ENCODE peak calls at places on chromosome 1, in five cellular contexts. P, F, T, S and Z are unnamed samples.

GRCh38 chr1:225460737-225461532 is 33.1 kb upstream of the LBR start:
- DNase-seq in F (no peak), S (no peak), T (no peak), P (no peak), Z (peak; percentile 54)

GRCh38 chr1:167439301-167439988 is 78.9 kb downstream of the CD247 start:
- DNase-seq in P (peak; percentile 44), F (peak; percentile 51), S (no peak), T (peak; percentile 81), Z (peak; percentile 82)

GRCh38 chr1:43454270-43455011 is 710 bp upstream of the HYI start:
- DNase-seq in F (peak; percentile 86), T (peak; percentile 96), P (peak; percentile 84), S (peak; percentile 76), Z (peak; percentile 87)

GRCh38 chr1:16017461-16018303 is at the start of gene HSPB7:
- DNase-seq in S (no peak), T (peak; percentile 74), P (peak; percentile 62), F (no peak), Z (peak; percentile 95)

GRCh38 chr1:29811247-29811646 is 574.9 kb downstream of the PTPRU start:
- DNase-seq in T (peak; percentile 41), F (no peak), P (no peak), S (no peak), Z (peak; percentile 16)

GRCh38 chr1:219350621-219351020 is 176.9 kb downstream of the LYPLAL1 start:
- DNase-seq in F (no peak), T (no peak), S (no peak), P (no peak), Z (no peak)

GRCh38 chr1:226948480-226948879 is 8.4 kb downstream of the COQ8A start:
- DNase-seq in F (no peak), P (no peak), S (no peak), T (no peak), Z (no peak)

GRCh38 chr1:85397490-85398044 is 67.4 kb downstream of the DDAH1 start:
- DNase-seq in T (peak; percentile 55), F (no peak), P (no peak), S (no peak), Z (no peak)

GRCh38 chr1:188249813-188250212 is 1421.1 kb downstream of the PLA2G4A start:
- DNase-seq in S (no peak), P (no peak), T (no peak), F (peak; percentile 36), Z (no peak)

GRCh38 chr1:85406887-85407593 is 57.9 kb downstream of the DDAH1 start:
- DNase-seq in F (peak; percentile 96), P (no peak), T (no peak), S (peak; percentile 24), Z (peak; percentile 56)

GRCh38 chr1:1351511-1352427 is 2.6 kb upstream of the DVL1 start:
- DNase-seq in T (no peak), S (no peak), F (no peak), P (no peak), Z (peak; percentile 81)